ENCODE peak calls at places on chromosomes 4 and X, in six cellular contexts. One of them, this sample, is unnamed. For H3K4me1, the result is how much of the 10 kb centered on the place peaks cover.

GRCh38 chr4:123832173-123833026 is 435.8 kb downstream of the SPRY1 start:
- DNase-seq in cardiac muscle cell: peak
- DNase-seq in right lobe of liver: no peak
- DNase-seq in vagina: no peak
- DNase-seq in colonic mucosa: no peak
- DNase-seq in breast epithelium: no peak
- DNase-seq in this sample: peak

GRCh38 chr4:87112063-87112462 is 108.4 kb downstream of the KLHL8 start:
- DNase-seq in cardiac muscle cell: peak
- DNase-seq in right lobe of liver: no peak
- DNase-seq in vagina: no peak
- DNase-seq in colonic mucosa: no peak
- DNase-seq in breast epithelium: no peak
- DNase-seq in this sample: no peak

GRCh38 chrX:44061940-44062339 is 88.8 kb upstream of the NDP start:
- DNase-seq in cardiac muscle cell: no peak
- DNase-seq in right lobe of liver: no peak
- DNase-seq in vagina: no peak
- DNase-seq in colonic mucosa: no peak
- DNase-seq in breast epithelium: no peak
- DNase-seq in this sample: no peak

GRCh38 chrX:150870059-150870458 is 28.4 kb downstream of the CD99L2 start:
- DNase-seq in cardiac muscle cell: no peak
- DNase-seq in right lobe of liver: no peak
- DNase-seq in vagina: no peak
- DNase-seq in colonic mucosa: no peak
- DNase-seq in breast epithelium: no peak
- DNase-seq in this sample: peak

GRCh38 chrX:42825201-42825600 is 47.2 kb upstream of the PPP1R2C start:
- DNase-seq in cardiac muscle cell: no peak
- DNase-seq in right lobe of liver: no peak
- DNase-seq in vagina: no peak
- DNase-seq in colonic mucosa: no peak
- DNase-seq in breast epithelium: no peak
- DNase-seq in this sample: no peak

GRCh38 chr4:118712872-118713271 is 27.7 kb downstream of the METTL14 start:
- DNase-seq in cardiac muscle cell: no peak
- DNase-seq in right lobe of liver: no peak
- DNase-seq in vagina: no peak
- DNase-seq in colonic mucosa: no peak
- DNase-seq in breast epithelium: no peak
- DNase-seq in this sample: no peak

GRCh38 chrX:154472685-154473632 is 6.1 kb downstream of the LAGE3 start:
- DNase-seq in cardiac muscle cell: no peak
- DNase-seq in right lobe of liver: no peak
- DNase-seq in vagina: no peak
- DNase-seq in colonic mucosa: no peak
- DNase-seq in breast epithelium: no peak
- DNase-seq in this sample: no peak

GRCh38 chr4:86963697-86964096 is 28.9 kb downstream of the AFF1 start:
- DNase-seq in cardiac muscle cell: no peak
- DNase-seq in right lobe of liver: no peak
- DNase-seq in vagina: no peak
- DNase-seq in colonic mucosa: no peak
- DNase-seq in breast epithelium: no peak
- DNase-seq in this sample: no peak

GRCh38 chrX:3143043-3143799 is 102.0 kb downstream of the ARSF start:
- DNase-seq in cardiac muscle cell: no peak
- DNase-seq in right lobe of liver: no peak
- DNase-seq in vagina: no peak
- DNase-seq in colonic mucosa: no peak
- DNase-seq in breast epithelium: no peak
- DNase-seq in this sample: peak

GRCh38 chr4:80183196-80184052 is 13.9 kb upstream of the PRDM8 start:
- DNase-seq in cardiac muscle cell: peak
- DNase-seq in right lobe of liver: no peak
- DNase-seq in vagina: no peak
- DNase-seq in colonic mucosa: no peak
- DNase-seq in breast epithelium: no peak
- DNase-seq in this sample: peak

GRCh38 chr4:33948921-33949320 is 2295.4 kb downstream of the ARAP2 start:
- DNase-seq in cardiac muscle cell: no peak
- DNase-seq in right lobe of liver: no peak
- DNase-seq in vagina: no peak
- DNase-seq in colonic mucosa: no peak
- DNase-seq in breast epithelium: no peak
- DNase-seq in this sample: no peak

GRCh38 chr4:53716471-53717063 is 125.3 kb upstream of the LNX1 start:
- DNase-seq in cardiac muscle cell: peak
- DNase-seq in right lobe of liver: no peak
- DNase-seq in vagina: no peak
- DNase-seq in colonic mucosa: no peak
- DNase-seq in breast epithelium: no peak
- DNase-seq in this sample: no peak

GRCh38 chrX:138519296-138519695 is 192.2 kb downstream of the FGF13 start:
- DNase-seq in cardiac muscle cell: no peak
- DNase-seq in right lobe of liver: no peak
- DNase-seq in vagina: no peak
- DNase-seq in colonic mucosa: no peak
- DNase-seq in breast epithelium: no peak
- DNase-seq in this sample: no peak

GRCh38 chr4:150237110-150237852 is 159.0 kb downstream of the DCLK2 start:
- DNase-seq in cardiac muscle cell: peak
- DNase-seq in right lobe of liver: no peak
- DNase-seq in vagina: no peak
- DNase-seq in colonic mucosa: no peak
- DNase-seq in breast epithelium: no peak
- DNase-seq in this sample: no peak

GRCh38 chr4:48779095-48779997 is 733 bp downstream of the FRYL start:
- DNase-seq in cardiac muscle cell: peak
- DNase-seq in right lobe of liver: peak
- DNase-seq in vagina: no peak
- DNase-seq in colonic mucosa: peak
- DNase-seq in breast epithelium: peak
- DNase-seq in this sample: peak

GRCh38 chrX:151852294-151852693 is 60.4 kb upstream of the MAGEA4 start:
- DNase-seq in cardiac muscle cell: no peak
- DNase-seq in right lobe of liver: no peak
- DNase-seq in vagina: no peak
- DNase-seq in colonic mucosa: no peak
- DNase-seq in breast epithelium: no peak
- DNase-seq in this sample: peak

GRCh38 chr4:106261980-106262379 is 54.0 kb downstream of the TBCK start:
- DNase-seq in cardiac muscle cell: no peak
- DNase-seq in right lobe of liver: no peak
- DNase-seq in vagina: no peak
- DNase-seq in colonic mucosa: no peak
- DNase-seq in breast epithelium: no peak
- DNase-seq in this sample: no peak

GRCh38 chr4:151850751-151851150 is 89.9 kb upstream of the GATB start:
- DNase-seq in cardiac muscle cell: peak
- DNase-seq in right lobe of liver: no peak
- DNase-seq in vagina: no peak
- DNase-seq in colonic mucosa: no peak
- DNase-seq in breast epithelium: no peak
- DNase-seq in this sample: no peak

GRCh38 chr4:122827258-122827887 is 742 bp downstream of the FGF2 start:
- DNase-seq in cardiac muscle cell: peak
- DNase-seq in right lobe of liver: peak
- DNase-seq in vagina: no peak
- DNase-seq in colonic mucosa: peak
- DNase-seq in breast epithelium: peak
- DNase-seq in this sample: peak

GRCh38 chr4:85798011-85798770 is 323.2 kb downstream of the ARHGAP24 start:
- DNase-seq in cardiac muscle cell: peak
- DNase-seq in right lobe of liver: no peak
- DNase-seq in vagina: no peak
- DNase-seq in colonic mucosa: no peak
- DNase-seq in breast epithelium: no peak
- DNase-seq in this sample: no peak

GRCh38 chr4:143531773-143532491 is 18.4 kb downstream of the SMARCA5 start:
- DNase-seq in cardiac muscle cell: peak
- DNase-seq in right lobe of liver: no peak
- DNase-seq in vagina: no peak
- DNase-seq in colonic mucosa: no peak
- DNase-seq in breast epithelium: no peak
- DNase-seq in this sample: no peak

GRCh38 chrX:111869639-111870034 is 6.3 kb upstream of the TRPC5OS start:
- DNase-seq in cardiac muscle cell: peak
- DNase-seq in right lobe of liver: peak
- DNase-seq in vagina: no peak
- DNase-seq in colonic mucosa: peak
- DNase-seq in breast epithelium: peak
- DNase-seq in this sample: peak

GRCh38 chr4:149933883-149934282 is 118.2 kb upstream of the IQCM start:
- DNase-seq in cardiac muscle cell: peak
- DNase-seq in right lobe of liver: no peak
- DNase-seq in vagina: no peak
- DNase-seq in colonic mucosa: no peak
- DNase-seq in breast epithelium: no peak
- DNase-seq in this sample: no peak

GRCh38 chr4:182286035-182286434 is 42.8 kb downstream of the TENM3 start:
- DNase-seq in cardiac muscle cell: peak
- DNase-seq in right lobe of liver: no peak
- DNase-seq in vagina: no peak
- DNase-seq in colonic mucosa: no peak
- DNase-seq in breast epithelium: no peak
- DNase-seq in this sample: peak

GRCh38 chrX:149982310-149982709 is 44.0 kb upstream of the EOLA2 start:
- DNase-seq in cardiac muscle cell: no peak
- DNase-seq in right lobe of liver: no peak
- DNase-seq in vagina: no peak
- DNase-seq in colonic mucosa: no peak
- DNase-seq in breast epithelium: no peak
- DNase-seq in this sample: no peak

GRCh38 chrX:10620121-10620699 is at the start of gene MID1:
- DNase-seq in cardiac muscle cell: peak
- DNase-seq in right lobe of liver: peak
- DNase-seq in vagina: no peak
- DNase-seq in colonic mucosa: peak
- DNase-seq in breast epithelium: peak
- DNase-seq in this sample: peak

GRCh38 chr4:80201326-80202151 is 4.2 kb downstream of the PRDM8 start:
- DNase-seq in cardiac muscle cell: peak
- DNase-seq in right lobe of liver: no peak
- DNase-seq in vagina: no peak
- DNase-seq in colonic mucosa: no peak
- DNase-seq in breast epithelium: no peak
- DNase-seq in this sample: peak

GRCh38 chr4:111537165-111537564 is 608.1 kb upstream of the FAM241A start:
- DNase-seq in cardiac muscle cell: no peak
- DNase-seq in right lobe of liver: no peak
- DNase-seq in vagina: no peak
- DNase-seq in colonic mucosa: no peak
- DNase-seq in breast epithelium: no peak
- DNase-seq in this sample: no peak
- H3K4me1 ChIP-seq in cardiac muscle cell: under half
- H3K4me1 ChIP-seq in right lobe of liver: under half
- H3K4me1 ChIP-seq in vagina: under half
- H3K4me1 ChIP-seq in colonic mucosa: under half
- H3K4me1 ChIP-seq in breast epithelium: under half
- H3K4me1 ChIP-seq in this sample: under half

DNA sequence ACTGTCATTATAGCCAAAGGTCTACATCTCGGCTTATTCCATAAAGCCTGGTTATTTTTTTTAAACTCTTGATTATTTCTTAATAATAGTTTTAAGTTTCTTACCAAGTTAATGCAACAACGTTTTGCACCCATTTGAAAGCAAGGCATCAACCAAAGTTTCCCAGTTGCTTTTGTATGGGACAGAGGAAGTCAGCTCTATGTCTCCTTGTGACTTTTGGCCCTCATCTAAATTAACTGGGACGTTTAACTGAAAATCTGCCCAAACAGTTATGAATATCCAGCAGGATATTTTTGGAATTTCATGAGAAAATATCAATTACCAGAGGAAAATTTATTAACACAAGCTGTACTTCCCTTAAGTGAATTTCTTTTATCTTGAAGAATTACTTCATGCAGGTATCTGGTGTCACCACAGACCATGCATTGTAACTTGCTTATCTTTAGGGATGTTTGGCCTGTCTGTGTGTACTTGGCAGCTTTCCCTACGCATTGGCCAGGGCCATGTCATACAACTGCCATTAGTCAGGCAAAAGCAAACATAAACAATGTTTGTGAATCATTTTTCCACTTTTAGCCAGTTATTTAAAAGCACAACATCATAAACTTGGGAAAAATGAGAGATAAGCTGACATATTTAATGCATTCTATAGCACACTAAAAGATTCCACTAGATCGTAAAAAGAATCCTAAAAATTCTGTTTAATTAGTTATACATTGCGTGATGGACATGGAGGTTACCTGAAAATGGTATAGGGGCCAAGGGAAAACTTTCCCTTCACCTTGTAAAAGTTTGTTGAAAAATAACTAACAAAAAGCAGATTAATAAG is 101.4 kb upstream of the PDE5A start:
- DNase-seq in cardiac muscle cell: peak
- DNase-seq in right lobe of liver: peak
- DNase-seq in vagina: no peak
- DNase-seq in colonic mucosa: peak
- DNase-seq in breast epithelium: no peak
- DNase-seq in this sample: peak
- H3K4me1 ChIP-seq in cardiac muscle cell: under half
- H3K4me1 ChIP-seq in right lobe of liver: under half
- H3K4me1 ChIP-seq in vagina: under half
- H3K4me1 ChIP-seq in colonic mucosa: under half
- H3K4me1 ChIP-seq in breast epithelium: under half
- H3K4me1 ChIP-seq in this sample: under half

DNA sequence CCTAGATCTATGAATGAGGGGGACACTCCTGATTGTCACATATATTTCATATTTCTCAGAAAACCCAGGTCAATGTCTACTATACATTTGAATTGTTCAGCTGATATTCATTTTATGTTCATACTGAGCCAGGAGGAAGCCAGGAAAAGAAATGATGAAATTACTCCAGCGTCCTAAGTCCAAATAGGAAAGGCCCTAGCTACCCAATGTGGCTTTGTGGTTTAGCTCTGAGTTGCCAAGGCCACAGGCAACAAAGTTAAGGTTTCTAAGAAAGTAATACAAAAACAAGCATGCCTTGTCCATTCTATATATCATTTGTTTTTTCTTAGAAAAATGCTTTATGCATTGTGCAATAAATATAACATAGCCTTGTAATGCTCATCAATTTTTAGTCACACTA is 4.5 kb upstream of the CSN2 start:
- DNase-seq in cardiac muscle cell: peak
- DNase-seq in right lobe of liver: no peak
- DNase-seq in vagina: no peak
- DNase-seq in colonic mucosa: no peak
- DNase-seq in breast epithelium: no peak
- DNase-seq in this sample: no peak
- H3K4me1 ChIP-seq in cardiac muscle cell: under half
- H3K4me1 ChIP-seq in right lobe of liver: under half
- H3K4me1 ChIP-seq in vagina: under half
- H3K4me1 ChIP-seq in colonic mucosa: under half
- H3K4me1 ChIP-seq in breast epithelium: under half
- H3K4me1 ChIP-seq in this sample: under half

GRCh38 chrX:1283750-1284149 is 15.1 kb downstream of the CSF2RA start:
- DNase-seq in cardiac muscle cell: no peak
- DNase-seq in right lobe of liver: no peak
- DNase-seq in vagina: no peak
- DNase-seq in colonic mucosa: no peak
- DNase-seq in breast epithelium: no peak
- DNase-seq in this sample: no peak

GRCh38 chrX:1283093-1283492 is 14.5 kb downstream of the CSF2RA start:
- DNase-seq in cardiac muscle cell: no peak
- DNase-seq in right lobe of liver: no peak
- DNase-seq in vagina: no peak
- DNase-seq in colonic mucosa: no peak
- DNase-seq in breast epithelium: no peak
- DNase-seq in this sample: no peak

GRCh38 chrX:1281511-1281910 is 12.9 kb downstream of the CSF2RA start:
- DNase-seq in cardiac muscle cell: no peak
- DNase-seq in right lobe of liver: no peak
- DNase-seq in vagina: no peak
- DNase-seq in colonic mucosa: no peak
- DNase-seq in breast epithelium: no peak
- DNase-seq in this sample: no peak
- H3K4me1 ChIP-seq in cardiac muscle cell: under half
- H3K4me1 ChIP-seq in right lobe of liver: under half
- H3K4me1 ChIP-seq in vagina: under half
- H3K4me1 ChIP-seq in colonic mucosa: under half
- H3K4me1 ChIP-seq in breast epithelium: under half
- H3K4me1 ChIP-seq in this sample: under half